ENCODE peak calls at places on chromosomes 2 and 18, in four cellular contexts. One of them, this sample, is unnamed.

GRCh38 chr2:45494275-45494977 is 116.6 kb downstream of the SRBD1 start:
- DNase-seq in naive thymus-derived CD4-positive, alpha-beta T cell: peak; percentile 17
- DNase-seq in CD8-positive, alpha-beta memory T cell: no peak
- DNase-seq in adrenal gland: no peak
- DNase-seq in this sample: no peak

GRCh38 chr2:34570266-34570872 is 971.3 kb upstream of the FAM98A start:
- DNase-seq in naive thymus-derived CD4-positive, alpha-beta T cell: no peak
- DNase-seq in CD8-positive, alpha-beta memory T cell: no peak
- DNase-seq in adrenal gland: no peak
- DNase-seq in this sample: no peak

GRCh38 chr18:51236225-51236624 is 38.7 kb upstream of the MEX3C start:
- DNase-seq in naive thymus-derived CD4-positive, alpha-beta T cell: no peak
- DNase-seq in CD8-positive, alpha-beta memory T cell: no peak
- DNase-seq in adrenal gland: peak; percentile 38
- DNase-seq in this sample: no peak

GRCh38 chr2:3659447-3660432 is 1.7 kb downstream of the ALLC start:
- DNase-seq in naive thymus-derived CD4-positive, alpha-beta T cell: no peak
- DNase-seq in CD8-positive, alpha-beta memory T cell: no peak
- DNase-seq in adrenal gland: peak; percentile 85
- DNase-seq in this sample: no peak

GRCh38 chr18:2881490-2882195 is 34.8 kb downstream of the EMILIN2 start:
- DNase-seq in naive thymus-derived CD4-positive, alpha-beta T cell: no peak
- DNase-seq in CD8-positive, alpha-beta memory T cell: no peak
- DNase-seq in adrenal gland: no peak
- DNase-seq in this sample: no peak

GRCh38 chr2:218631837-218632236 is 24.1 kb downstream of the PLCD4 start:
- DNase-seq in naive thymus-derived CD4-positive, alpha-beta T cell: no peak
- DNase-seq in CD8-positive, alpha-beta memory T cell: no peak
- DNase-seq in adrenal gland: no peak
- DNase-seq in this sample: no peak

GRCh38 chr2:72103690-72104089 is 44.0 kb downstream of the CYP26B1 start:
- DNase-seq in naive thymus-derived CD4-positive, alpha-beta T cell: no peak
- DNase-seq in CD8-positive, alpha-beta memory T cell: no peak
- DNase-seq in adrenal gland: no peak
- DNase-seq in this sample: no peak

GRCh38 chr2:88265352-88265960 is 95.3 kb downstream of the THNSL2 start:
- DNase-seq in naive thymus-derived CD4-positive, alpha-beta T cell: no peak
- DNase-seq in CD8-positive, alpha-beta memory T cell: no peak
- DNase-seq in adrenal gland: peak; percentile 66
- DNase-seq in this sample: no peak

DNA sequence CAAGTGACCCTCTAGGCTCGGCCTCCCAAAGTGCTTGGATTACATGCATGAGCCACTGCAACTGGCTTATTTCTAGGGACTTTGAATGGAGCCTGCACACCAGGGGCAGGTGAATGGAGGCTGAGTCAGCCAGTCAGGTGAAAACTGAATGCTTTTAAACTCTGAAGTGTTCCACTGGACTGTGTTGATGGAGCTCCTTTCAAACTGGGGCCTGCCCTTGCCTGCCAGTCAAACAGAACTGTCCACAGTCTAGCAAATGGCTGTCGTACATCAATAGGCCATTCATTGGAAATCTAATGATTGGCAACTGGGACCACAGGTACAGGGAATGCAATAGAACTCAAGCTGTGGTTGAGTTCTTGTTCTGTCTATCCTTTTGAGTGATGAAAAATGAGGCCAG is 981 bp upstream of the NOSTRIN start:
- DNase-seq in naive thymus-derived CD4-positive, alpha-beta T cell: no peak
- DNase-seq in CD8-positive, alpha-beta memory T cell: no peak
- DNase-seq in adrenal gland: no peak
- DNase-seq in this sample: no peak
- H3K4me3 ChIP-seq in naive thymus-derived CD4-positive, alpha-beta T cell: no peak overlapping the region
- H3K4me3 ChIP-seq in CD8-positive, alpha-beta memory T cell: no peak overlapping the region
- H3K4me3 ChIP-seq in adrenal gland: no peak overlapping the region
- H3K4me3 ChIP-seq in this sample: no peak overlapping the region

GRCh38 chr2:205662389-205662965 is 19.8 kb upstream of the NRP2 start:
- DNase-seq in naive thymus-derived CD4-positive, alpha-beta T cell: no peak
- DNase-seq in CD8-positive, alpha-beta memory T cell: no peak
- DNase-seq in adrenal gland: no peak
- DNase-seq in this sample: no peak

GRCh38 chr2:205660521-205661124 is 21.7 kb upstream of the NRP2 start:
- DNase-seq in naive thymus-derived CD4-positive, alpha-beta T cell: peak; percentile 38
- DNase-seq in CD8-positive, alpha-beta memory T cell: no peak
- DNase-seq in adrenal gland: no peak
- DNase-seq in this sample: no peak

GRCh38 chr2:205670292-205670691 is 12.0 kb upstream of the NRP2 start:
- DNase-seq in naive thymus-derived CD4-positive, alpha-beta T cell: no peak
- DNase-seq in CD8-positive, alpha-beta memory T cell: no peak
- DNase-seq in adrenal gland: no peak
- DNase-seq in this sample: no peak

GRCh38 chr2:205659922-205660321 is 22.4 kb upstream of the NRP2 start:
- DNase-seq in naive thymus-derived CD4-positive, alpha-beta T cell: no peak
- DNase-seq in CD8-positive, alpha-beta memory T cell: no peak
- DNase-seq in adrenal gland: no peak
- DNase-seq in this sample: no peak

DNA sequence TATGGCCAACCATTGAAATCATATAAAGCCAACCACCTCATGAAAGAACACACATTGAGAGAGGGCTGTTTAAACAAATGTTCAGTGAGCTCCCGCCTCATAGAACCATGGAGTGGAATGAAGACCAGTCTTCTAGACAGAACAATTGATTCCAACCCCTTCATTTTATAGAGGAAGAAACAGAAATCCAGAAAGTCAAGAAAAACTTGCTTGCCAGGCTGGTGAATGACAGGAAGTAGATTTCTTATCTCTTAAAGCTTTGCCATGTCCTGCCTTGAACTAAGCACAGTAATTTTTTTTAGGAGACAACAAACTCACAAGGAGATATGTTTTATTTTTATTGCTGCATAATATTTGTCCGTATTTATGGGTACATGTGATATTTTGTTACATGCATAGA is 16.5 kb upstream of the NRP2 start:
- DNase-seq in naive thymus-derived CD4-positive, alpha-beta T cell: no peak
- DNase-seq in CD8-positive, alpha-beta memory T cell: no peak
- DNase-seq in adrenal gland: no peak
- DNase-seq in this sample: no peak
- H3K27ac ChIP-seq in naive thymus-derived CD4-positive, alpha-beta T cell: no peak overlapping the region
- H3K27ac ChIP-seq in CD8-positive, alpha-beta memory T cell: no peak overlapping the region
- H3K27ac ChIP-seq in adrenal gland: no peak overlapping the region
- H3K27ac ChIP-seq in this sample: no peak overlapping the region

DNA sequence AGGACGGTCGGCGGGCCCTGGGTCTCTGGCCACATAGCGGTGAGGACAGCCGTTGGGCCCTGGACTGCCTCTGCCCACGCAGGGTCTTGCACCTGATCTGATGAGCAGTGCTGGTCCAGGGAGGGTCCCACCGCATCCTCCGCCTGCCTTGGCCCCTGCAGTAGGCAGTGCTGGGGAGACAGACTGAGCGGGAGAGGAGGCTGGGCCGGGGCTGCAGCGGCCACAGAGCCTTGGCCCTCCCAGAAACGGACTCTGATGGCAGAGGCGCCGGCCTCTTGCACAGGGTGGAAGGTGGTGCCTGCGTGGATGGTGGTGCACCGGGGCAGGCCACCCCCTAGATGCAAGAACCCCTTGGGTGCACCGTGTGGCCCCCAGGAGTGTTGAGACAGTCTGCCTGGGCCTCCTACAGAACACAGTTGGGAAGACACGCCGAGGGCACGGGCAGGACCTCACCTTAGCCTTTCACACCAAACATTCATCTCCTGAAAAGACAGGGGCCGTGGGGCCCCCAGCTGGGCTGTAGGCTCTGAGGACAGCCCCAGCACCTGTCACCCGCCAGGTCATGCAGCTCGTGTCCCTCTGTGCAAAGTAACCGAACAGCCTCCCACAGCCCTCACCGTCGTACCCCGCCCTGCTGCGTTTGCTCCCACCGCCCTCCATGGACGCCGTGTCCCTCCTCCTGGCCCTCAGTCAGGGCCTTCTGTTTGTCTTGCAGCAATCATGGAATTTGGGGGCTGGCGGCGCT is 36.8 kb downstream of the NFATC1 start:
- DNase-seq in naive thymus-derived CD4-positive, alpha-beta T cell: no peak
- DNase-seq in CD8-positive, alpha-beta memory T cell: no peak
- DNase-seq in adrenal gland: no peak
- DNase-seq in this sample: no peak
- H3K4me3 ChIP-seq in naive thymus-derived CD4-positive, alpha-beta T cell: no peak overlapping the region
- H3K4me3 ChIP-seq in CD8-positive, alpha-beta memory T cell: no peak overlapping the region
- H3K4me3 ChIP-seq in adrenal gland: no peak overlapping the region
- H3K4me3 ChIP-seq in this sample: no peak overlapping the region

GRCh38 chr2:167749641-167750040 is 497.8 kb downstream of the STK39 start:
- DNase-seq in naive thymus-derived CD4-positive, alpha-beta T cell: no peak
- DNase-seq in CD8-positive, alpha-beta memory T cell: no peak
- DNase-seq in adrenal gland: no peak
- DNase-seq in this sample: no peak
- H3K27ac ChIP-seq in naive thymus-derived CD4-positive, alpha-beta T cell: no peak overlapping the region
- H3K27ac ChIP-seq in CD8-positive, alpha-beta memory T cell: no peak overlapping the region
- H3K27ac ChIP-seq in adrenal gland: no peak overlapping the region
- H3K27ac ChIP-seq in this sample: no peak overlapping the region

GRCh38 chr2:206565666-206566065 is 76.6 kb upstream of the FAM237A start:
- DNase-seq in naive thymus-derived CD4-positive, alpha-beta T cell: no peak
- DNase-seq in CD8-positive, alpha-beta memory T cell: no peak
- DNase-seq in adrenal gland: no peak
- DNase-seq in this sample: no peak

GRCh38 chr2:206573793-206574192 is 68.5 kb upstream of the FAM237A start:
- DNase-seq in naive thymus-derived CD4-positive, alpha-beta T cell: no peak
- DNase-seq in CD8-positive, alpha-beta memory T cell: no peak
- DNase-seq in adrenal gland: no peak
- DNase-seq in this sample: no peak

GRCh38 chr2:206572725-206573124 is 69.6 kb upstream of the FAM237A start:
- DNase-seq in naive thymus-derived CD4-positive, alpha-beta T cell: no peak
- DNase-seq in CD8-positive, alpha-beta memory T cell: no peak
- DNase-seq in adrenal gland: no peak
- DNase-seq in this sample: no peak

DNA sequence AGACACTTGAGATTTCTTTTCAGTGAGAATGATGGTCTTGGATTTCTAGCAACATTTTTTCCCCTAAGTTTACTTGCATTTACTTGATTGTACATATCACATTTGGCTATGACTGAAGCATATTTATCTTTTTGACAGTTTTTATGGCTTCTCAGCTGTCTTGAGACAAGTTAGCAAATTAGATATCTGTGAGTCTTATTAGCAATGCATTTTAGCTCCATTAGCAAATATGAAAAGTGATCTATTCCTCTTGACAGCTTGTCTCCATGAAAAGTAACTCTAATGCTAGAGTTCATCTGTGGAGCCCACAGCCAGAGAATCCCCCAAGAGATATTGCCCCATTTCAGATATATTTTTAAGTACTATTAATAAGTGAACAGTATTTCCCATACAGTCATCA is 72.1 kb upstream of the FAM237A start:
- DNase-seq in naive thymus-derived CD4-positive, alpha-beta T cell: no peak
- DNase-seq in CD8-positive, alpha-beta memory T cell: no peak
- DNase-seq in adrenal gland: no peak
- DNase-seq in this sample: no peak
- H3K4me3 ChIP-seq in naive thymus-derived CD4-positive, alpha-beta T cell: no peak overlapping the region
- H3K4me3 ChIP-seq in CD8-positive, alpha-beta memory T cell: no peak overlapping the region
- H3K4me3 ChIP-seq in adrenal gland: no peak overlapping the region
- H3K4me3 ChIP-seq in this sample: no peak overlapping the region

DNA sequence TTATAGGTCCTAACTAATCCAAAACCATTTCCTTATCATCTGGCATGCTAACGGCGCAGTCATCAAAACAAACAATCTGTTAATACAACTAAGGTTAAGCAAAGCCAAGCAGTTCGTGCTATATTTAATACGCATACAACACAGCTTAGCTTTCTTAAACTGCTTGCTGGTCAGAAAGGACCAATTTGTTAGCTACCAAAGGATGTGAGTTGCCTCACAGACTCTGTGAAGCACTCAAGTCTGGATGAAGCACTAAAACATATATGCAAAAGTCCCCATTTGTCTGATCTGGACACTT is 66.9 kb downstream of the ZEB2 start:
- DNase-seq in naive thymus-derived CD4-positive, alpha-beta T cell: no peak
- DNase-seq in CD8-positive, alpha-beta memory T cell: no peak
- DNase-seq in adrenal gland: no peak
- DNase-seq in this sample: no peak
- H3K27ac ChIP-seq in naive thymus-derived CD4-positive, alpha-beta T cell: no peak overlapping the region
- H3K27ac ChIP-seq in CD8-positive, alpha-beta memory T cell: peak overlapping the region; percentile 2
- H3K27ac ChIP-seq in adrenal gland: peak overlapping the region; percentile 78
- H3K27ac ChIP-seq in this sample: no peak overlapping the region

GRCh38 chr2:63614983-63615945 is 26.5 kb downstream of the MDH1 start:
- DNase-seq in naive thymus-derived CD4-positive, alpha-beta T cell: no peak
- DNase-seq in CD8-positive, alpha-beta memory T cell: no peak
- DNase-seq in adrenal gland: no peak
- DNase-seq in this sample: no peak

GRCh38 chr2:63613391-63613901 is 24.7 kb downstream of the MDH1 start:
- DNase-seq in naive thymus-derived CD4-positive, alpha-beta T cell: no peak
- DNase-seq in CD8-positive, alpha-beta memory T cell: no peak
- DNase-seq in adrenal gland: no peak
- DNase-seq in this sample: no peak

GRCh38 chr2:63614448-63614968 is 25.7 kb downstream of the MDH1 start:
- DNase-seq in naive thymus-derived CD4-positive, alpha-beta T cell: no peak
- DNase-seq in CD8-positive, alpha-beta memory T cell: no peak
- DNase-seq in adrenal gland: no peak
- DNase-seq in this sample: no peak

GRCh38 chr2:63619328-63619727 is 30.6 kb downstream of the MDH1 start:
- DNase-seq in naive thymus-derived CD4-positive, alpha-beta T cell: no peak
- DNase-seq in CD8-positive, alpha-beta memory T cell: no peak
- DNase-seq in adrenal gland: no peak
- DNase-seq in this sample: no peak

GRCh38 chr2:63617360-63617759 is 28.6 kb downstream of the MDH1 start:
- DNase-seq in naive thymus-derived CD4-positive, alpha-beta T cell: no peak
- DNase-seq in CD8-positive, alpha-beta memory T cell: no peak
- DNase-seq in adrenal gland: no peak
- DNase-seq in this sample: no peak
- H3K4me3 ChIP-seq in naive thymus-derived CD4-positive, alpha-beta T cell: no peak overlapping the region
- H3K4me3 ChIP-seq in CD8-positive, alpha-beta memory T cell: no peak overlapping the region
- H3K4me3 ChIP-seq in adrenal gland: no peak overlapping the region
- H3K4me3 ChIP-seq in this sample: no peak overlapping the region

GRCh38 chr2:96254592-96254991 is 11.2 kb downstream of the TMEM127 start:
- DNase-seq in naive thymus-derived CD4-positive, alpha-beta T cell: no peak
- DNase-seq in CD8-positive, alpha-beta memory T cell: no peak
- DNase-seq in adrenal gland: no peak
- DNase-seq in this sample: no peak
- H3K27ac ChIP-seq in naive thymus-derived CD4-positive, alpha-beta T cell: no peak overlapping the region
- H3K27ac ChIP-seq in CD8-positive, alpha-beta memory T cell: no peak overlapping the region
- H3K27ac ChIP-seq in adrenal gland: peak overlapping the region; percentile 92
- H3K27ac ChIP-seq in this sample: no peak overlapping the region

GRCh38 chr2:183038341-183039300 is at the start of gene NCKAP1:
- DNase-seq in naive thymus-derived CD4-positive, alpha-beta T cell: peak; percentile 80
- DNase-seq in CD8-positive, alpha-beta memory T cell: peak; percentile 81
- DNase-seq in adrenal gland: peak; percentile 88
- DNase-seq in this sample: peak; percentile 73
- H3K4me3 ChIP-seq in naive thymus-derived CD4-positive, alpha-beta T cell: peak within 1 kb of the TSS; percentile 77
- H3K4me3 ChIP-seq in CD8-positive, alpha-beta memory T cell: peak within 1 kb of the TSS; percentile 76
- H3K4me3 ChIP-seq in adrenal gland: peak within 1 kb of the TSS; percentile 27
- H3K4me3 ChIP-seq in this sample: peak within 1 kb of the TSS; percentile 69

This sample was measured in effector memory CD4-positive, alpha-beta T cell.